ENCODE peak calls at places on chromosomes 13 and 19, in ten cellular contexts. W is smooth muscle cell of the brain vasculature; B is activated CD8-positive, alpha-beta memory T cell treated with anti-CD3 and anti-CD28 coated beads for 1 hour; U is anterior cingulate cortex; K is AG20443; T is brain pericyte; S is stimulated activated CD4-positive, alpha-beta T cell treated with anti-CD3 and anti-CD28 coated beads, Interleukin-4, amount 100 ng/mL, for 48 hours; O is NCI-H524; L is AG04450; F is Peyer's patch. I is an unnamed sample.

GRCh38 chr19:3674784-3675183 is 25.5 kb downstream of the PIP5K1C start:
- DNase-seq in K (no peak), L (no peak), O (no peak), T (no peak), F (no peak), U (no peak), W (no peak), B (no peak), S (no peak), I (no peak)

GRCh38 chr13:113774177-113775107 is 15.4 kb downstream of the TMEM255B start:
- DNase-seq in W (no peak), S (no peak), O (no peak), B (no peak), F (peak), K (peak), T (no peak), U (no peak), L (no peak), I (no peak)

GRCh38 chr13:113941571-113942191 is 32.2 kb downstream of the C13orf46 start:
- DNase-seq in B (no peak), U (no peak), L (no peak), W (no peak), K (no peak), T (no peak), O (no peak), F (no peak), S (no peak), I (no peak)

GRCh38 chr13:38763446-38764381 is 76.8 kb downstream of the FREM2 start:
- DNase-seq in K (peak), B (no peak), W (peak), T (no peak), L (no peak), O (peak), S (no peak), F (no peak), U (no peak), I (no peak)

GRCh38 chr13:70527553-70527952 is 419.3 kb upstream of the KLHL1 start:
- DNase-seq in L (no peak), B (no peak), W (no peak), U (no peak), S (no peak), T (no peak), K (no peak), F (no peak), O (peak), I (peak)

GRCh38 chr19:1754651-1755466 is 1.6 kb downstream of the ONECUT3 start:
- DNase-seq in O (peak), B (no peak), T (no peak), W (no peak), S (no peak), F (no peak), K (no peak), L (no peak), U (no peak), I (no peak)

GRCh38 chr13:36357692-36358091 is 11.5 kb upstream of the SPART start:
- DNase-seq in O (no peak), B (no peak), F (no peak), S (no peak), K (peak), U (no peak), T (no peak), L (no peak), W (no peak), I (no peak)

GRCh38 chr19:51259348-51260245 is 8.7 kb downstream of the SIGLECL1 start:
- DNase-seq in O (peak), B (peak), U (peak), F (peak), W (peak), T (no peak), S (peak), K (peak), L (no peak), I (no peak)

GRCh38 chr19:40756502-40757110 is 5.6 kb downstream of the SNRPA start:
- DNase-seq in B (no peak), W (no peak), O (no peak), K (no peak), L (no peak), U (no peak), F (no peak), S (no peak), T (no peak), I (no peak)

I was measured in NCI-H2171.